ENCODE peak calls at places on chromosomes 6 and 20, in six cellular contexts. H is astrocyte of the spinal cord, G is fibroblast of the aortic adventitia, M is NCI-H1694 treated with DMSO at 0.1 percent for 48 hours, K is stromal cell of bone marrow, O is T-helper 2 cell. Z is an unnamed sample.

GRCh38 chr6:111096246-111096645 is 8.9 kb downstream of the SLC16A10 start:
- DNase-seq in K (no peak), M (no peak), H (no peak), G (no peak), O (peak), Z (peak)

GRCh38 chr6:170291271-170292110 is 613 bp upstream of the DLL1 start:
- DNase-seq in H (no peak), G (no peak), O (peak), M (peak), K (no peak), Z (no peak)

GRCh38 chr6:167957626-167958025 is 39.8 kb upstream of the KIF25 start:
- DNase-seq in H (no peak), O (no peak), M (no peak), G (no peak), K (no peak), Z (no peak)

GRCh38 chr6:21180800-21181337 is 412.7 kb upstream of the SOX4 start:
- DNase-seq in K (no peak), H (no peak), M (no peak), G (no peak), O (no peak), Z (no peak)

GRCh38 chr6:53436904-53437303 is 88.2 kb upstream of the ELOVL5 start:
- DNase-seq in O (no peak), M (no peak), H (peak), G (peak), K (no peak), Z (no peak)

GRCh38 chr20:42082611-42083010 is 464.4 kb upstream of the CHD6 start:
- DNase-seq in M (no peak), K (no peak), G (peak), H (no peak), O (no peak), Z (no peak)

GRCh38 chr20:25061821-25062530 is 4.0 kb upstream of the ACSS1 start:
- DNase-seq in M (no peak), G (no peak), O (no peak), H (no peak), K (no peak), Z (no peak)

GRCh38 chr20:34250005-34250404 is 8.8 kb downstream of the ASIP start:
- DNase-seq in K (no peak), M (no peak), O (no peak), H (no peak), G (no peak), Z (no peak)

GRCh38 chr6:82711105-82711829 is 347.6 kb downstream of the TPBG start:
- DNase-seq in K (no peak), G (peak), M (no peak), H (no peak), O (no peak), Z (no peak)

GRCh38 chr6:144939926-144940325 is 654.8 kb downstream of the UTRN start:
- DNase-seq in M (no peak), G (no peak), H (peak), K (no peak), O (no peak), Z (no peak)

Z was measured in stimulated activated CD4-positive, alpha-beta T cell treated with anti-CD3 and anti-CD28 coated beads, Interleukin-2, amount 100 ng/mL, for 4 hours.